ENCODE peak calls at places on chromosomes 4 and X, in nine cellular contexts. O is adrenal gland, W is HCT116, S is AG09309, P is aorta, A is K562, H is mucosa of descending colon, M is heart right ventricle, T is WERI-Rb-1. X is an unnamed sample.

GRCh38 chrX:100904433-100904832 is 24.3 kb downstream of the XKRX start:
- DNase-seq in O (no peak), W (no peak), S (no peak), P (no peak), A (no peak), H (no peak), M (no peak), T (no peak), X (no peak)

GRCh38 chr4:86005998-86006397 is 353.9 kb downstream of the MAPK10 start:
- DNase-seq in O (no peak), W (no peak), S (no peak), P (no peak), A (no peak), H (no peak), M (no peak), T (no peak), X (no peak)

GRCh38 chrX:41823402-41823801 is 99.4 kb downstream of the GPR82 start:
- DNase-seq in O (no peak), W (no peak), S (no peak), P (no peak), A (no peak), H (no peak), M (no peak), T (no peak), X (no peak)

GRCh38 chr4:122475233-122475632 is 18.7 kb upstream of the IL2 start:
- DNase-seq in O (no peak), W (no peak), S (no peak), P (no peak), A (no peak), H (no peak), M (no peak), T (no peak), X (no peak)

GRCh38 chr4:23934223-23934622 is 44.4 kb upstream of the PPARGC1A start:
- DNase-seq in O (no peak), W (no peak), S (no peak), P (no peak), A (no peak), H (no peak), M (no peak), T (peak), X (no peak)

GRCh38 chrX:40003982-40004535 is 93.7 kb downstream of the BCOR start:
- DNase-seq in O (no peak), W (no peak), S (no peak), P (no peak), A (no peak), H (no peak), M (no peak), T (no peak), X (no peak)

GRCh38 chrX:145856181-145856580 is 38.6 kb downstream of the SLITRK2 start:
- DNase-seq in O (no peak), W (no peak), S (no peak), P (no peak), A (no peak), H (no peak), M (no peak), T (no peak), X (peak)

GRCh38 chr4:24226667-24227066 is 336.8 kb upstream of the PPARGC1A start:
- DNase-seq in O (no peak), W (no peak), S (no peak), P (no peak), A (no peak), H (no peak), M (no peak), T (no peak), X (no peak)

GRCh38 chr4:17024430-17024829 is 126.0 kb upstream of the LDB2 start:
- DNase-seq in O (no peak), W (no peak), S (no peak), P (no peak), A (no peak), H (no peak), M (no peak), T (no peak), X (no peak)

GRCh38 chrX:54042609-54043010 is 1.7 kb downstream of the PHF8 start:
- DNase-seq in O (peak), W (peak), S (peak), P (peak), A (peak), H (peak), M (peak), T (peak), X (no peak)

GRCh38 chrX:110853610-110854009 is 58.0 kb upstream of the CHRDL1 start:
- DNase-seq in O (peak), W (no peak), S (no peak), P (no peak), A (no peak), H (no peak), M (no peak), T (peak), X (no peak)

GRCh38 chr4:168502886-168503285 is 6.0 kb downstream of the PALLD start:
- DNase-seq in O (no peak), W (no peak), S (no peak), P (no peak), A (no peak), H (no peak), M (no peak), T (no peak), X (no peak)

GRCh38 chr4:4578981-4579380 is 37.1 kb upstream of the STX18 start:
- DNase-seq in O (no peak), W (no peak), S (no peak), P (no peak), A (no peak), H (no peak), M (no peak), T (peak), X (no peak)

GRCh38 chr4:106795326-106795725 is 240.8 kb downstream of the DKK2 start:
- DNase-seq in O (no peak), W (no peak), S (no peak), P (no peak), A (no peak), H (no peak), M (no peak), T (no peak), X (no peak)

GRCh38 chr4:74805601-74806000 is 11.3 kb upstream of the BTC start:
- DNase-seq in O (no peak), W (peak), S (no peak), P (no peak), A (no peak), H (no peak), M (no peak), T (no peak), X (peak)

GRCh38 chr4:155564880-155565279 is 101.8 kb upstream of the GUCY1A1 start:
- DNase-seq in O (no peak), W (no peak), S (no peak), P (no peak), A (no peak), H (no peak), M (no peak), T (no peak), X (no peak)

DNA sequence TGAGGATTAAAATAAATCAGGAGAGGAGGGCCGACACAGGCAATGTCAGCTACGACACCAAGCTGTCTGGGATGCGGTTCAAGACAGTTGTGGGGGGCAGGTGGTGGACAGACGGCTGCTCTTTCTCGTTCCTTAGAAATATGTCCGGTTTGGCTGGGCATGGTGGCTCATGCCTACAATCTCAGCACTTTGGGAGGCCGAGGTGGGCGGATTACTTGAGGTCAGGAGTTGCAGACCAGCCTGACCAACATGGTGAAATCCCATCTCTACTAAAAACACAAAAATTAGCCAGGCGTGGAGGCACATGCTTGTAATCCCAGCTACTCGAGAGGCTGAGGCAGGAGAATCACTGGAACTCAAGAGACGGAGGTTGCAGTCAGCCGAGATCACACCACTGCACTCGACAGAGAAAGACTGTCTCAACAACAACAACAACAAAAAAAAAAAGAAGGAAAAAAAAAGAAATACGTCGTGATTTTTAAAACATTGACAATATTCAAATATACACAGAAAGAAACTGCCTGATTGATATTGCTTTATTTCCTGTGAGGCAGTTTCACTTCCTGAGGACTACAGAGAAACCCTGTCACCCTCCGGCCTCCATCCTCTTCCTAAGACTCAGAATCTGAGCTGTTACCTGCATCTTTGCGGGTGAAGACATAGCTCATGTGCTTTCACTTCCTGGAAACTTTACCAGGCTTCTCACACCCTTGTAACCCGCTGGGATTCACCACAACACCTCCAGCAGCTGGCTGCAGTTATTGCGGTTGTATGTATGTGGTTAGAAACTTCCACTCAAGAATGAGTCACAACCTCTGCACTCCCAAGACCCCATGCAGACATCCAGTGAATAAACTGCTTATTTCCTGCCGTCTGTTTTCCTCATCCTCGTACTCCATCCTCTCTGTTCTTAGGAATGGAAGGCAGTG is 63.8 kb upstream of the STS start:
- DNase-seq in O (peak), W (peak), S (peak), P (no peak), A (no peak), H (no peak), M (no peak), T (no peak), X (peak)
- H3K4me3 ChIP-seq in O (no peak), W (no peak), S (no peak), P (no peak), A (no peak), H (no peak), M (no peak), T (no peak), X (no peak)

GRCh38 chr4:14111730-14112171 is 484.2 kb upstream of the BOD1L1 start:
- DNase-seq in O (no peak), W (no peak), S (peak), P (no peak), A (no peak), H (no peak), M (no peak), T (no peak), X (no peak)
- H3K4me3 ChIP-seq in O (no peak), W (no peak), S (peak), P (no peak), A (no peak), H (no peak), M (no peak), T (no peak), X (no peak)

GRCh38 chr4:129218355-129218754 is 122.4 kb downstream of the C4orf33 start:
- DNase-seq in O (peak), W (no peak), S (no peak), P (no peak), A (no peak), H (no peak), M (no peak), T (peak), X (peak)

GRCh38 chr4:129218897-129219296 is 122.9 kb downstream of the C4orf33 start:
- DNase-seq in O (no peak), W (no peak), S (no peak), P (no peak), A (no peak), H (no peak), M (no peak), T (no peak), X (no peak)

DNA sequence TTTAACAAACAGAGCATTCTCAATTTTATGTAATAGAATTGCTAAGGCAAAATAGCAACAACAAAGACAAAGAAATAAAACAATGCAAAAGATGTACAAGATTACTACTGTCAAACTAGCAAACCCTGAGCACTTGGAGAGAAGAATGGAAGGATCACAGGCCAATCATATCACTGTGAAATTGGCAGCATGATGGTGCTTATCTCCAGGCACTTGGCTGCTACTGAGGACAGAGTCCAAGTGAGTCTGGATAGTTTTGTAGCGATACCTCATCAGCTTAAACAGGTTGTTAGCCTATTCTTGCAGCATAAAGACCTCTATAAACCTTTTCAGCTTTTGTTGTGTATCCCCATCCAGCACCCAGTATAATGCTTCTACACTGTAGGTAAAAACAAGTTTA is 117.7 kb downstream of the C4orf33 start:
- DNase-seq in O (no peak), W (no peak), S (no peak), P (no peak), A (no peak), H (no peak), M (no peak), T (no peak), X (no peak)
- H3K4me3 ChIP-seq in O (no peak), W (no peak), S (no peak), P (no peak), A (no peak), H (no peak), M (no peak), T (no peak), X (no peak)

GRCh38 chr4:111681270-111681669 is 464.0 kb upstream of the FAM241A start:
- DNase-seq in O (no peak), W (no peak), S (no peak), P (no peak), A (no peak), H (no peak), M (no peak), T (no peak), X (no peak)

GRCh38 chr4:111681751-111682150 is 463.5 kb upstream of the FAM241A start:
- DNase-seq in O (no peak), W (no peak), S (no peak), P (no peak), A (no peak), H (no peak), M (no peak), T (no peak), X (no peak)

GRCh38 chr4:111675746-111676145 is 469.5 kb upstream of the FAM241A start:
- DNase-seq in O (no peak), W (no peak), S (no peak), P (no peak), A (no peak), H (no peak), M (no peak), T (no peak), X (no peak)

GRCh38 chr4:111678466-111678865 is 466.8 kb upstream of the FAM241A start:
- DNase-seq in O (no peak), W (no peak), S (peak), P (no peak), A (no peak), H (no peak), M (no peak), T (no peak), X (peak)

GRCh38 chr4:111678908-111679307 is 466.3 kb upstream of the FAM241A start:
- DNase-seq in O (no peak), W (no peak), S (no peak), P (no peak), A (no peak), H (no peak), M (no peak), T (no peak), X (no peak)
- H3K4me3 ChIP-seq in O (no peak), W (no peak), S (no peak), P (no peak), A (no peak), H (no peak), M (no peak), T (no peak), X (no peak)

DNA sequence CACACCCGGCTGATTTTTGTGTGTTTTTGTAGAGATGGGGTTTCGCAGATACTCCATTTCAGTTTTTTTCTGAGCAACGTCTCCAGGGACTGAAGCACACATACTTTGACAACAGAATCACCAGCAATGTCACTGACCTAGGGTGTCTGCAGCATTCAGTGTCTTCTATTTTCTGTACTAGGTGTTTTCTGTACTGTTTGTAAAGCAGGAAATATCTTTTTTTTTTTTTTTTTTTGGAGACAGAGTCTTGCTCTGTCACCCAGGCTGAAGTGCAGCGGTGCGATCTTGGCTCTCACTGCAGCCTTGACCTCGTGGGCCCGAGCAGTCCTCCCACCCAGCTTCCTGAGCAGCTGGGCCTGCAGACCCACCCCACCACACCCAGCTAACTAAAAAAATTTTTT is 8.8 kb downstream of the ADD1 start:
- DNase-seq in O (no peak), W (no peak), S (no peak), P (no peak), A (no peak), H (no peak), M (peak), T (no peak), X (no peak)
- H3K4me3 ChIP-seq in O (no peak), W (no peak), S (no peak), P (no peak), A (no peak), H (no peak), M (no peak), T (no peak), X (no peak)

GRCh38 chr4:5750052-5750950 is 39.3 kb downstream of the EVC start:
- DNase-seq in O (no peak), W (no peak), S (peak), P (no peak), A (no peak), H (no peak), M (no peak), T (no peak), X (peak)

GRCh38 chr4:5746250-5746649 is 35.2 kb downstream of the EVC start:
- DNase-seq in O (no peak), W (no peak), S (no peak), P (no peak), A (no peak), H (no peak), M (no peak), T (no peak), X (no peak)

GRCh38 chr4:5749568-5749967 is 38.6 kb downstream of the EVC start:
- DNase-seq in O (no peak), W (no peak), S (no peak), P (no peak), A (no peak), H (no peak), M (no peak), T (no peak), X (no peak)

GRCh38 chr4:5747746-5748365 is 36.9 kb downstream of the EVC start:
- DNase-seq in O (no peak), W (no peak), S (peak), P (peak), A (no peak), H (no peak), M (no peak), T (no peak), X (peak)

GRCh38 chr4:5746829-5747745 is 36.1 kb downstream of the EVC start:
- DNase-seq in O (no peak), W (no peak), S (no peak), P (no peak), A (no peak), H (no peak), M (no peak), T (no peak), X (peak)
- H3K4me3 ChIP-seq in O (no peak), W (no peak), S (no peak), P (no peak), A (no peak), H (no peak), M (no peak), T (no peak), X (no peak)

X was measured in epithelial cell of proximal tubule.